ENCODE peak calls at places on chromosomes 4 and X, in four cellular contexts. J, G, C and O are unnamed samples.

GRCh38 chr4:53196195-53196641 is 169.6 kb downstream of the SCFD2 start:
- DNase-seq in G (peak; percentile 36), J (no peak), C (no peak), O (no peak)

GRCh38 chr4:95085118-95085833 is 327.5 kb downstream of the BMPR1B start:
- DNase-seq in J (no peak), C (no peak), G (no peak), O (no peak)

GRCh38 chr4:3291969-3292570 is 751 bp upstream of the RGS12 start:
- DNase-seq in C (peak; percentile 57), J (peak; percentile 76), G (no peak), O (peak; percentile 58)

GRCh38 chr4:25021206-25021605 is 9.5 kb downstream of the LGI2 start:
- DNase-seq in C (no peak), J (no peak), G (no peak), O (no peak)

GRCh38 chr4:100369871-100370270 is 148.0 kb downstream of the EMCN start:
- DNase-seq in C (no peak), J (no peak), G (no peak), O (no peak)

GRCh38 chrX:105765691-105766090 is 56.6 kb upstream of the NRK start:
- DNase-seq in G (no peak), C (no peak), J (no peak), O (no peak)

GRCh38 chrX:54492340-54492739 is 3.7 kb downstream of the FGD1 start:
- DNase-seq in C (peak; percentile 31), G (peak; percentile 70), J (no peak), O (no peak)

GRCh38 chr4:40238700-40239548 is 42.1 kb downstream of the RHOH start:
- DNase-seq in G (no peak), C (no peak), J (no peak), O (peak; percentile 81)

GRCh38 chr4:72911316-72911715 is 158.2 kb downstream of the COX18 start:
- DNase-seq in J (no peak), G (no peak), C (no peak), O (no peak)

GRCh38 chr4:74503580-74503979 is 58.6 kb downstream of the AREG start:
- DNase-seq in G (peak; percentile 88), C (no peak), J (no peak), O (no peak)

GRCh38 chr4:5801696-5802095 is 90.7 kb downstream of the EVC start:
- DNase-seq in J (no peak), C (no peak), G (no peak), O (no peak)

GRCh38 chr4:108080752-108081151 is 88.0 kb downstream of the LEF1 start:
- DNase-seq in C (no peak), J (no peak), G (no peak), O (no peak)

GRCh38 chr4:8710946-8711345 is 118.4 kb downstream of the CPZ start:
- DNase-seq in J (peak; percentile 12), G (no peak), C (peak; percentile 2), O (no peak)

GRCh38 chr4:74188912-74189311 is 31.0 kb downstream of the MTHFD2L start:
- DNase-seq in J (no peak), G (no peak), C (no peak), O (no peak)

GRCh38 chr4:23956601-23957364 is 66.9 kb upstream of the PPARGC1A start:
- DNase-seq in G (peak; percentile 43), J (no peak), C (no peak), O (no peak)

GRCh38 chr4:171928336-171928735 is 115.1 kb downstream of the GALNTL6 start:
- DNase-seq in C (no peak), J (no peak), G (no peak), O (no peak)

GRCh38 chrX:27445438-27445837 is 17.7 kb downstream of the PPP4R3C start:
- DNase-seq in J (no peak), C (no peak), G (no peak), O (no peak)

GRCh38 chr4:6561173-6561516 is 13.8 kb upstream of the MAN2B2 start:
- DNase-seq in J (no peak), G (no peak), C (no peak), O (no peak)

GRCh38 chrX:136870064-136870463 is 10.5 kb downstream of the RBMX start:
- DNase-seq in G (no peak), C (no peak), J (no peak), O (no peak)

GRCh38 chrX:5051831-5052491 is 1176.7 kb downstream of the NLGN4X start:
- DNase-seq in G (no peak), J (no peak), C (peak; percentile 35), O (peak; percentile 90)

GRCh38 chr4:993111-994029 is at the start of gene SLC26A1:
- DNase-seq in G (no peak), J (peak; percentile 39), C (no peak), O (no peak)

GRCh38 chr4:25160714-25161598 is 707 bp upstream of the SEPSECS start:
- DNase-seq in J (no peak), C (no peak), G (no peak), O (peak; percentile 67)

GRCh38 chr4:87947381-87948160 is 27.9 kb upstream of the SPP1 start:
- DNase-seq in J (no peak), C (no peak), G (no peak), O (no peak)
- TF ChIP-seq POLR2A in J (no peak), C (no peak), G (no peak), O (no peak)

GRCh38 chr4:38163216-38164006 is 203.2 kb downstream of the PTTG2 start:
- DNase-seq in J (no peak), C (no peak), G (peak; percentile 87), O (no peak)

GRCh38 chr4:38164346-38164745 is 204.1 kb downstream of the PTTG2 start:
- DNase-seq in C (no peak), G (no peak), J (no peak), O (no peak)

GRCh38 chr4:38160487-38161207 is 200.4 kb downstream of the PTTG2 start:
- DNase-seq in G (peak; percentile 99), C (peak; percentile 59), J (no peak), O (peak; percentile 59)

GRCh38 chr4:38161208-38162113 is 201.3 kb downstream of the PTTG2 start:
- DNase-seq in J (no peak), C (no peak), G (peak; percentile 31), O (no peak)

DNA sequence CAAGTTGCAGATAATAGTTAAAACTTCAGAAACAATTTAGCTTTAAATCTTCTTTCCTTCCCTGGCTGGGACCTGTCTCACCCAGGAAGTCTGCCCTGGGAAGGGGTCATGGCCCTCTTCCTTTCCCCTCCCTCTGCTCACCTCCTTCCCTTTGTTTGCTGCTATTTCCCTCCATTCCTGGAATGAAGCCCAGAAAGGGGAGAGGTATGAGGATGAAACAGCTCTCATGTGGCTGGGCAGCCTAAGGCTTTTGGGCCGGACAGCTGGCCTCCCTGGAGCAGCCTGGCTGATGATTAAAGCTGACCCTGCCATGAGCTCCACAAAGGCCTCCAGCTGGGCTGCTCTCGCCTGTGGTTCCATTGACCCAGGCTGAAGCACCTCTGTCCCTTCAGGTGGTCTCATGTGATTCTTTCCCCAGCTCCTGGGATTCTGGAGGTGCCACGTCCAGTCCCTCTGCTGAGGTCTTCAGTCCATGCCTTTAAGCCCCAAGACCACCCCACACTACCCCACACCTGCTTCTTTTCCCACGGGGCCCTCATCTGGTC is 202.1 kb downstream of the PTTG2 start:
- DNase-seq in C (peak; percentile 49), G (peak; percentile 94), J (peak; percentile 71), O (no peak)
- TF ChIP-seq POLR2A in C (no peak), G (no peak), J (no peak), O (no peak)

DNA sequence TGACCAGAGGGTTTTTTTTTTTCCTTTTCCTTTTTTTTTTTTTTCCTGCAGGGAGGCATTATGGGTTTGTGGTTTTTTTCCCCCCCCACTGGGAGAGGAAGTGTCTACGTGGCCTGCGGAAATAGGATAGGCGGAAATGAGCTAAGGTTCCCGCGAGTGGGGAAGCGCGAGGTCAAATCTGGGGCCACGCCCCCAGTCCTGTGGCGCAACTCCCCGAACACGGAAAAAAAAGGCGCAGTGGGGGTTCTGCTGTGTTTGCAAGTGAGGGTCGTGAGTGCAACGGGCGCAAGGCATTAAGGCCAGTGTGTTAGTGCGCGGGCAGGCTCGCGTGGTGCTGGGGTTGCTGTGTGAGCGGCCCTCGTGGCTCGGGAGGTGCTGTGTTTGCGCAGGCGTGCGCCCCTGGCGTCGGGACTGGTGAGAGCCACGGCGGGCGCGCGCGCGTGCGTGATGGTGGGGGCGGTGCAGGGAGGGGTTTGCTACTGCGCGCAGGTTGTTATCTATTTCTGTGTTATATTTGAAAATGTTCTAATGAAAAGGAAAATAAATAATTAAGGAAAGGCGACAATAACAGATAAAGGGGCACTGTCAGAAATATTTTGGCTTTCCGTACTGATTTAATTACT is 685 bp upstream of the MORF4L2 start:
- DNase-seq in C (peak; percentile 90), G (peak; percentile 76), J (peak; percentile 92), O (peak; percentile 91)
- TF ChIP-seq POLR2A in C (peak; percentile 66), G (no peak), J (peak; percentile 53), O (no peak)

GRCh38 chr4:185567828-185568442 is 32.6 kb upstream of the PDLIM3 start:
- DNase-seq in C (peak; percentile 67), J (peak; percentile 69), G (peak; percentile 78), O (no peak)

GRCh38 chr4:185566425-185566824 is 31.1 kb upstream of the PDLIM3 start:
- DNase-seq in J (no peak), G (no peak), C (peak; percentile 37), O (no peak)

GRCh38 chr4:185564355-185564754 is 29.0 kb upstream of the PDLIM3 start:
- DNase-seq in C (no peak), G (no peak), J (no peak), O (no peak)

GRCh38 chr4:185565696-185566095 is 30.4 kb upstream of the PDLIM3 start:
- DNase-seq in J (no peak), C (no peak), G (no peak), O (no peak)

DNA sequence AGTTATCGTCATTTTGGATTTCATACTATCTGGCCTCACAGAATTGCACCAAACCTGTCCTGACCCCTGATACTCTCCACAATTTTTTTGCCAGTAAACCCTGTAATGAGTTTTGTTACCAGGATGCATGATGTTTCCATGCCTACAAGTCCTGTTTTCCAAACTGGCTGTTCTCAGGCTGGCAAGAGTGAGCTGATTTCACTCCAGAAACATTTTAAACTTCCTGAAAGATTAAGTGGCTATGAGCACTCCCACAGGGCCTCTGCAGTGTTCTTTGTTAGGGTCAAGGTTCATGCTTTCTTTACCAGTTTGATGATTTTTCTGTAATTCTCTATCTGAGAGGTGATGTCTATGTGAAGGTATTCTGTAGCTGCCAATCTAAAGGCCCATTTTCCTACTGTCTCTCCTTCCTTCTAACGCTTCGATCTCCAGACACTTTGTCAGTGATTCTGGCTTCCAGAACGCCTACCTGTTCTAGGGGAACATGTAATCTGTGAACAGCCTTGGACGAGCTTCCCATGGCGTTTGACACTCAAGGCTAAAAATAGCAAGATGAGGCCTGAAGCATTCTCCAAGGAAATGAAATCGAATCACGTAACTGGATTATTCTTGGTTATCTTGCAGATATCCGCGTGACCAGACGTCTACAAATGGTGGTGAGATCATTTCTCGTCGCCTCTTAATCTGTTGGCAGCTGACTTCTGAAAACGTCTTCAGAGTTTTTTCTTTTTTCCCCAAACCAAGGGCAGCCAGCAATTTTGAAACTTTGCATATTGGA is 31.9 kb upstream of the PDLIM3 start:
- DNase-seq in J (no peak), G (peak; percentile 90), C (peak; percentile 79), O (no peak)
- TF ChIP-seq POLR2A in J (no peak), G (no peak), C (no peak), O (no peak)

DNA sequence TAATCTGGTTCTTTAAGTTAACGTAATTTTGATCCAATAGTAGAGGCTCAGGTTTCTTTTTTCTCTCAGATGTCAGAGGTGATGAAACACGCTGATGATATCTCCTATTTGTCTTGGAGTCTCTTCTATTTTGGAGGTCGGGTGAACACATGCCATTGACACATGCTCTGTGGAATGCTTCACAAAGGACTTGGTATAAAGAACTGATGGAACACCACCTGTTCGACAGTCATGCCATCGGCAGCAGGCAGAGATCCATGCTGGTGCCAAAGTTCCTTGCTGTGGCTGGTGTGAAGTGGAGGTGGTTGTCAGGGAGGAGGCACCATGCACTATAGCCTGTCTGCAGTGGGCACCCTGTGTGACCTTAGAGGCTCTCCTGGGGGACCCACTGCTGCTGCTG is 94.9 kb downstream of the ATP8A1 start:
- DNase-seq in C (no peak), J (no peak), G (no peak), O (no peak)
- TF ChIP-seq POLR2A in C (no peak), J (no peak), G (no peak), O (no peak)